ENCODE peak calls at places on chromosomes 5 and 9, in eight cellular contexts. Z is OCI-LY7, D is psoas muscle, K is right atrium auricular region, J is astrocyte, Y is heart left ventricle, X is ovary, E is GM23338. C is an unnamed sample. For H3K4me1, the result is how much of the 10 kb centered on the place peaks cover.

GRCh38 chr5:143600396-143601075 is 197.1 kb upstream of the NR3C1 start:
- DNase-seq in Y (no peak), D (no peak), J (no peak), E (no peak), K (no peak), X (no peak), Z (no peak), C (no peak)

GRCh38 chr9:129317179-129318011 is 139.3 kb upstream of the IER5L start:
- DNase-seq in K (peak), Y (no peak), X (peak), E (peak), Z (peak), J (no peak), D (no peak), C (no peak)

GRCh38 chr5:171703116-171703515 is 82.5 kb upstream of the SMIM23 start:
- DNase-seq in Z (no peak), K (no peak), Y (no peak), J (no peak), D (no peak), X (no peak), E (no peak), C (no peak)

GRCh38 chr5:63121471-63121870 is 542.9 kb downstream of the LRRC70 start:
- DNase-seq in K (no peak), E (no peak), D (no peak), X (no peak), Z (no peak), Y (no peak), J (peak), C (no peak)

GRCh38 chr5:134911285-134912215 is 6.6 kb downstream of the PCBD2 start:
- DNase-seq in K (no peak), J (no peak), E (no peak), Z (no peak), X (no peak), Y (no peak), D (no peak), C (no peak)

GRCh38 chr9:136740069-136740468 is 2.7 kb downstream of the LCN10 start:
- DNase-seq in J (no peak), Y (no peak), D (no peak), E (no peak), Z (no peak), X (no peak), K (no peak), C (no peak)

GRCh38 chr5:92634883-92635282 is 946.1 kb downstream of the NR2F1-AS1 start:
- DNase-seq in D (no peak), Y (no peak), K (no peak), Z (no peak), X (no peak), E (no peak), J (no peak), C (no peak)

GRCh38 chr5:159395202-159395601 is 64.9 kb upstream of the IL12B start:
- DNase-seq in X (no peak), K (no peak), Y (no peak), E (no peak), D (no peak), Z (no peak), J (no peak), C (no peak)

GRCh38 chr5:179406031-179406681 is 60.9 kb upstream of the ADAMTS2 start:
- DNase-seq in E (no peak), X (peak), J (no peak), Z (no peak), Y (no peak), D (no peak), K (peak), C (no peak)

GRCh38 chr9:128244443-128245226 is 31.2 kb downstream of the GOLGA2 start:
- DNase-seq in E (peak), Y (peak), J (peak), D (peak), Z (peak), X (peak), K (peak), C (peak)

GRCh38 chr5:133818869-133819600 is 149.4 kb downstream of the C5orf15 start:
- DNase-seq in K (no peak), Z (no peak), D (no peak), Y (no peak), J (no peak), X (no peak), E (no peak), C (no peak)

GRCh38 chr9:121916008-121916407 is 177.1 kb downstream of the TTLL11 start:
- DNase-seq in X (no peak), Z (no peak), D (no peak), J (peak), Y (no peak), E (no peak), K (no peak), C (no peak)

GRCh38 chr9:4793412-4794005 is 765 bp downstream of the RCL1 start:
- DNase-seq in Z (no peak), K (no peak), E (no peak), J (peak), Y (no peak), D (no peak), X (no peak), C (no peak)

GRCh38 chr5:119370521-119370920 is 14.7 kb downstream of the TNFAIP8 start:
- DNase-seq in X (no peak), Y (no peak), D (no peak), J (no peak), K (no peak), Z (no peak), E (no peak), C (no peak)

GRCh38 chr5:138212828-138213160 is 329 bp downstream of the CDC23 start:
- DNase-seq in Y (no peak), Z (peak), D (peak), E (peak), X (no peak), J (peak), K (no peak), C (no peak)

GRCh38 chr5:124401247-124402143 is 344.9 kb downstream of the ZNF608 start:
- DNase-seq in Z (no peak), X (no peak), E (no peak), Y (no peak), J (no peak), D (no peak), K (no peak), C (no peak)

GRCh38 chr9:127870887-127871286 is 6.6 kb downstream of the AK1 start:
- DNase-seq in D (no peak), E (no peak), J (no peak), Z (no peak), K (no peak), Y (no peak), X (no peak), C (no peak)

GRCh38 chr9:37392272-37392671 is 30.2 kb upstream of the GRHPR start:
- DNase-seq in K (no peak), J (no peak), D (no peak), Y (no peak), E (peak), Z (no peak), X (no peak), C (no peak)

GRCh38 chr9:12794024-12794799 is 19.4 kb downstream of the LURAP1L start:
- DNase-seq in Z (no peak), X (no peak), D (no peak), J (no peak), E (no peak), Y (no peak), K (no peak), C (no peak)

GRCh38 chr5:9370256-9370655 is 175.6 kb downstream of the SEMA5A start:
- DNase-seq in D (no peak), Z (no peak), J (no peak), Y (no peak), E (no peak), X (no peak), K (no peak), C (no peak)

GRCh38 chr5:15571618-15572017 is 71.6 kb downstream of the FBXL7 start:
- DNase-seq in Z (no peak), X (no peak), E (no peak), J (no peak), D (no peak), K (no peak), Y (no peak), C (no peak)

GRCh38 chr5:125059255-125060050 is 313.0 kb upstream of the ZNF608 start:
- DNase-seq in D (no peak), J (peak), Y (no peak), E (no peak), Z (no peak), K (no peak), X (no peak), C (no peak)

GRCh38 chr9:110444911-110445310 is 107.2 kb upstream of the TXNDC8 start:
- DNase-seq in D (no peak), J (peak), E (no peak), Z (no peak), Y (no peak), X (no peak), K (no peak), C (no peak)

GRCh38 chr9:110443146-110443877 is 105.6 kb upstream of the TXNDC8 start:
- DNase-seq in X (no peak), E (no peak), K (no peak), Z (no peak), Y (no peak), J (peak), D (no peak), C (no peak)

GRCh38 chr9:110440161-110440560 is 102.5 kb upstream of the TXNDC8 start:
- DNase-seq in K (no peak), Y (no peak), D (no peak), J (peak), Z (no peak), E (no peak), X (no peak), C (no peak)

GRCh38 chr9:110443878-110444245 is 106.2 kb upstream of the TXNDC8 start:
- DNase-seq in K (no peak), Z (no peak), Y (no peak), D (no peak), E (no peak), X (no peak), J (peak), C (no peak)

DNA sequence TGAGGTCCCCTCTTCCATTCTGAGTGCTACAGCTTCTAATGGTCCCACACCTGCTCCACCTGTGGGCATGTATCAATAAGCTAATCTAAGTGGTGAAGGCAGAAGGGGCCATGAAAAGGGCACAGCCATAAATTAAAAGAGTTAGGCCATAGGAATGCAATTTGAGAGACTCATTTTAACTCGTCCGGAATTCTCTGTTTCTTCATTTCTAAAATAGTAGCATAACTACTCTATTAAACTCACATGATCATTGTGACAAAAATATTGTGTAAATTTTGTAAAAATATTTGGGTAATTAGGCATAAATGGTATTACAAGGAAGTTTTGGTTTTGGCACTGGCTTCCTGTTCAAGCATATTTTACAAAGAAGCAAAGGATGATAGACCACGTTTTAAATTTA is 103.1 kb upstream of the TXNDC8 start:
- DNase-seq in Z (no peak), E (no peak), Y (no peak), X (no peak), J (no peak), K (no peak), D (no peak), C (no peak)
- H3K4me1 ChIP-seq in Z (under half), E (under half), Y (under half), X (under half), J (under half), K (under half), D (under half), C (under half)

DNA sequence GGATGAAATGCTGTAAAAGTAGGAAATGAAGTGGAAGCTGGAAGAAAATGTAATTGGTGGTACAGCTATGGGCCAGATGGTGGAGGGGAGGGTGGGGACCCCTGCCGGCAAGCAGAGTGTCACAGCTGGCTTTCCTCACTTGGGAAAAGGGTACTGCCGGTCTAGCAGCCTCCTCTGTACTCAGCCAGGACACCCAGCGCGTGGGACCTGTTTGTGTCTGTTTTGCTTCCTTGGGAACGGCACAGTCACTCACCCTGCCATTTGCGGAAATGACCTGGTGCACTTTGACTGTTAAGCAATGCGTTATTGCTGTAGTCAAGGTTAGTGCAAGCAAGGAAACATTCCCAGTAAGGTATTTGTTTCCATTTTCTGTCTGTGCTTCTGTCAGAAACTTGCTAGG is 10.1 kb downstream of the TMEM252 start:
- DNase-seq in Z (no peak), X (peak), Y (peak), K (peak), E (peak), D (peak), J (no peak), C (peak)
- TF ChIP-seq CTCF in Z (no peak), X (no peak), Y (peak), K (no peak), E (peak), D (no peak), J (no peak), C (no peak)

GRCh38 chr9:2161661-2162060 is 146.5 kb downstream of the SMARCA2 start:
- DNase-seq in K (no peak), D (no peak), X (no peak), Z (no peak), Y (no peak), J (no peak), E (no peak), C (no peak)

GRCh38 chr9:2158111-2158610 is 143.0 kb downstream of the SMARCA2 start:
- DNase-seq in K (no peak), Y (no peak), D (peak), J (peak), E (peak), Z (peak), X (peak), C (peak)

GRCh38 chr9:2158729-2159128 is 143.6 kb downstream of the SMARCA2 start:
- DNase-seq in D (no peak), K (no peak), E (peak), Z (no peak), Y (no peak), J (no peak), X (no peak), C (no peak)

GRCh38 chr9:2157277-2158105 is 142.3 kb downstream of the SMARCA2 start:
- DNase-seq in K (no peak), Y (peak), Z (peak), J (peak), X (peak), D (peak), E (peak), C (peak)

DNA sequence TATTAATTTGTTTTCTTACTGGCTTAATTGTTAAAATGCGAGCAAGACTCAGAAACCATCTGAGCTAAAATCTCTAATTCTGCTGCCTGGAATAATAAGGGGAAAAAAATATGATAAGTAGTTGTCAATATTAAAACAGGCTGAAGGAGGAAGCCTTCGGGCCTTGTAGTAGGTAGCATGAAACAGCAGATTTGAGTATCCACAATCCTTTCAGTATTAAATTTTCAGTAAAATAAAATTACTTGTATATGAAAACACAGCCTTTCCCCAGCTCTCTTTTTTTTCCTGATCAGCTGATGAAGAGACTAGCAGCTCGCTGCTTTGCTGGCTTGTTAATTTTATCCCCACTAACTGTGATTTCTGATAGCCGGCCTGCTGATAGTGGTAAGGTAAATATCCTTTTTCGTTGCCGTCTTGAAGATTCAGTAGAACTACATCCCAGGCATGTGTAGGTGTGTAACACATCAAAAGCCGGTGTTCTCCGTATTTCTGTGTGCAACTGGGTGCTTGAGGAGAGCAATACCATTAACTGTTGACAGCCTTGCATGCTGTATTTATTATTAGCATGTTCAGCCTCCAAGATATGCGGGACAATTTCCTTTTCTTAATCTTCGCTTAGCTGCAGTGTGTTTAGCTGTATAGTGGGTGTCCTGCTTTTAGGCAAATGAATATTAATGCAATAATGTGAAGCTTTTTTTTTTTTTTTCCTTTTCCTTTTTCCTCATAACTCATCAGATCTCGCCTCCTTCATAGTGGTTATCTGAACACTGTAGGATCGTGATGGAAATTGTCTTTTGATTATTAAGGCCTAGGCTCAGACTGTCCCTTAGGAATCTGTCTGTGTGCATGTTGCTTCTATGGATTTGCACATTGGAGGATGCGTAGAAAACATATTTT is 144.6 kb downstream of the SMARCA2 start:
- DNase-seq in Z (peak), X (no peak), Y (no peak), J (no peak), D (no peak), K (no peak), E (peak), C (no peak)
- H3K27ac ChIP-seq in Z (peak), X (peak), Y (peak), J (peak), D (peak), K (peak), E (peak), C (peak)

DNA sequence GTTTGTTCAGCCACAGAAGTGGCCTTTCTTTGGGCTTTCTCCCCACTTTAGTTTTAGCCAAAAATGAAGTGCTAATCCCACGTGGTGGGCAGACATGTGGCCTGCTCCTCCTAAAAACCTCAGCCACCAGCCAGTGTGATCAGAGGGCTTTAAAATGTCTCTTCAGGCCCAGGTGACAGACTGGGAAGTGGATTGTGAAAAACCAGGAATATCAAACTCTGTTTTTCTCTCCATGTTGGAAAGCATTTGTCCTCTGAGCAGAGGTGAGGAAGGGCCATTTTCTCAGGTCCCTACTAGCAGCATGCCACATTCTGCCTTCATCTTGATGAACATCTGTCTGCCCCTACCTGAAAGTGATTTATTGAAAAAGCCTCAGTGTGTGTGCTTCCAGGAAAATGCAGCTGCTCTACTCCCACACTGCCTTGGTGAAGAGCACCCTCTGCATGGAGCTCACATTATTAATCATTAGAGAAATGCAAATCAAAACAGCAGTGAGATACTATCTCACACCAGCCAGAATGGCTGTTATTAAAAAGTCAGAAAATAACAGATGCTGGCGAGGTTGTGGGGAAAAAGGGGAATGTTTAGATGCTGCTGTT is 181.2 kb upstream of the DMAC1 start:
- DNase-seq in D (no peak), J (no peak), Z (no peak), E (no peak), X (no peak), K (no peak), Y (no peak), C (no peak)
- H3K4me1 ChIP-seq in D (under half), J (under half), Z (under half), E (under half), X (under half), K (under half), Y (under half), C (under half)

DNA sequence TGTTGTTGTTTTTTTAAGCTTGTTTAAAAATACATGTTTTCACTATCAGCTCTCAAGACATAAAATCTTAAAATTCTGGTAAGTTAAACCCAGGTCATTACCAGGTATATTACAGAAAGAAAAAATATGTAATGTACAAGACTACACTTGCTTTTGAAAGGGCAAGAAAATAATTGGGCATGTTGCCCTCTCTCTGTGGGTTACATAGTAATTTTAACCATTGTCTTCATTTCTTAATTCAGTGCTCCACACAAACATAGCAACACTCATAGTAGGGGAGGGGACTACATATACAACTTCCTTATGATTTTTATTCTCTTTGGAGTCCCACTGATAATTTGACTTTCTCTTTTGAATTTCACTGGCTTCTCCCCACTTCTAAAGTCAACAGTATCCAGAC is 200.4 kb downstream of the ARL15 start:
- DNase-seq in Y (no peak), Z (no peak), J (no peak), D (no peak), K (no peak), E (no peak), X (no peak), C (no peak)
- TF ChIP-seq CTCF in Y (no peak), Z (no peak), J (no peak), D (no peak), K (no peak), E (no peak), X (no peak), C (no peak)

GRCh38 chr5:141880961-141881801 is 3.0 kb upstream of the PCDH1 start:
- DNase-seq in X (peak), J (no peak), K (no peak), Y (peak), D (no peak), E (peak), Z (no peak), C (no peak)

GRCh38 chr5:141883184-141883947 is 5.2 kb upstream of the PCDH1 start:
- DNase-seq in X (peak), Z (no peak), Y (peak), J (no peak), D (peak), K (peak), E (peak), C (no peak)

GRCh38 chr5:141883948-141884318 is 5.7 kb upstream of the PCDH1 start:
- DNase-seq in J (no peak), Y (no peak), K (peak), X (no peak), D (no peak), Z (no peak), E (no peak), C (no peak)

GRCh38 chr5:141881886-141882285 is 3.7 kb upstream of the PCDH1 start:
- DNase-seq in J (no peak), D (no peak), K (no peak), E (peak), Y (no peak), Z (no peak), X (no peak), C (no peak)

GRCh38 chr5:141882594-141883183 is 4.5 kb upstream of the PCDH1 start:
- DNase-seq in E (peak), X (no peak), K (no peak), Y (no peak), D (no peak), Z (no peak), J (no peak), C (no peak)
- H3K27ac ChIP-seq in E (no peak), X (no peak), K (no peak), Y (peak), D (no peak), Z (no peak), J (no peak), C (no peak)

C was measured in lung.